ENCODE peak calls at places on chromosomes 13 and 19, in seven cellular contexts. F is lower leg skin, W is progenitor cell of endocrine pancreas, Y is thoracic aorta, U is RWPE1, K is pancreas, S is brain microvascular endothelial cell. H is an unnamed sample.

GRCh38 chr13:103199380-103200088 is 133.3 kb upstream of the SLC10A2 start:
- DNase-seq in F (no peak), W (no peak), Y (no peak), U (no peak), K (no peak), S (no peak), H (no peak)

GRCh38 chr13:23655321-23655720 is 85.1 kb downstream of the TNFRSF19 start:
- DNase-seq in F (no peak), W (no peak), Y (no peak), U (no peak), K (no peak), S (no peak), H (no peak)

GRCh38 chr19:1019980-1020867 is 699 bp downstream of the TMEM259 start:
- DNase-seq in F (no peak), W (no peak), Y (no peak), U (no peak), K (no peak), S (no peak), H (no peak)

GRCh38 chr19:18798384-18799352 is 7.6 kb upstream of the COMP start:
- DNase-seq in F (no peak), W (peak; percentile 75), Y (no peak), U (no peak), K (no peak), S (no peak), H (no peak)

GRCh38 chr19:53916004-53916403 is 6.9 kb downstream of the CACNG7 start:
- DNase-seq in F (no peak), W (no peak), Y (no peak), U (no peak), K (no peak), S (no peak), H (no peak)

GRCh38 chr13:57633141-57633949 is 1.8 kb downstream of the PCDH17 start:
- DNase-seq in F (no peak), W (peak; percentile 52), Y (no peak), U (no peak), K (peak; percentile 59), S (no peak), H (no peak)

GRCh38 chr19:29836409-29836825 is 24.6 kb downstream of the CCNE1 start:
- DNase-seq in F (no peak), W (no peak), Y (no peak), U (no peak), K (no peak), S (no peak), H (no peak)

GRCh38 chr19:33686246-33686645 is 64.5 kb downstream of the CHST8 start:
- DNase-seq in F (no peak), W (no peak), Y (no peak), U (no peak), K (no peak), S (no peak), H (no peak)

GRCh38 chr13:73738626-73739025 is 395.6 kb downstream of the KLF12 start:
- DNase-seq in F (no peak), W (no peak), Y (no peak), U (no peak), K (no peak), S (no peak), H (no peak)

GRCh38 chr19:3699071-3699740 is 1.1 kb downstream of the PIP5K1C start:
- DNase-seq in F (peak; percentile 49), W (no peak), Y (no peak), U (no peak), K (peak; percentile 30), S (no peak), H (no peak)

GRCh38 chr19:17834350-17835181 is 13.2 kb downstream of the JAK3 start:
- DNase-seq in F (no peak), W (no peak), Y (no peak), U (no peak), K (no peak), S (no peak), H (no peak)

GRCh38 chr13:98273824-98274786 is 97.0 kb upstream of the RNF113B start:
- DNase-seq in F (no peak), W (no peak), Y (no peak), U (no peak), K (no peak), S (no peak), H (no peak)

GRCh38 chr13:36345438-36346221 is 564 bp downstream of the SPART start:
- DNase-seq in F (peak; percentile 84), W (peak; percentile 32), Y (peak; percentile 40), U (peak; percentile 58), K (peak; percentile 40), S (peak; percentile 86), H (peak; percentile 42)

GRCh38 chr19:39212377-39212742 is 8.3 kb upstream of the SYCN start:
- DNase-seq in F (no peak), W (no peak), Y (no peak), U (no peak), K (no peak), S (peak; percentile 12), H (no peak)

GRCh38 chr13:84917252-84917878 is 881.9 kb downstream of the SLITRK6 start:
- DNase-seq in F (no peak), W (no peak), Y (no peak), U (peak; percentile 12), K (no peak), S (no peak), H (no peak)

GRCh38 chr19:10751109-10751972 is 33.5 kb downstream of the DNM2 start:
- DNase-seq in F (no peak), W (no peak), Y (no peak), U (peak; percentile 17), K (no peak), S (no peak), H (no peak)

GRCh38 chr19:30341646-30342201 is 30.5 kb upstream of the ZNF536 start:
- DNase-seq in F (no peak), W (no peak), Y (no peak), U (no peak), K (no peak), S (no peak), H (no peak)

GRCh38 chr13:113765241-113765910 is 6.3 kb downstream of the TMEM255B start:
- DNase-seq in F (no peak), W (no peak), Y (no peak), U (no peak), K (no peak), S (no peak), H (no peak)

GRCh38 chr19:1247747-1248453 is 483 bp upstream of the MIDN start:
- DNase-seq in F (peak; percentile 57), W (no peak), Y (no peak), U (no peak), K (peak; percentile 81), S (peak; percentile 42), H (no peak)

GRCh38 chr19:35059799-35060091 is 18.2 kb downstream of the HPN start:
- DNase-seq in F (no peak), W (no peak), Y (no peak), U (no peak), K (no peak), S (no peak), H (no peak)

GRCh38 chr19:11657307-11657706 is 60.0 kb downstream of the ZNF627 start:
- DNase-seq in F (no peak), W (no peak), Y (no peak), U (no peak), K (no peak), S (no peak), H (no peak)

GRCh38 chr19:4327252-4327876 is 11.3 kb downstream of the STAP2 start:
- DNase-seq in F (no peak), W (peak; percentile 56), Y (no peak), U (no peak), K (peak; percentile 82), S (peak; percentile 82), H (peak; percentile 62)

GRCh38 chr13:110869231-110869804 is 45.6 kb downstream of the ANKRD10 start:
- DNase-seq in F (no peak), W (no peak), Y (no peak), U (no peak), K (no peak), S (no peak), H (no peak)

GRCh38 chr13:45105895-45106294 is 14.4 kb upstream of the GTF2F2 start:
- DNase-seq in F (no peak), W (no peak), Y (no peak), U (no peak), K (no peak), S (no peak), H (no peak)

GRCh38 chr19:1295169-1296012 is 9.7 kb downstream of the EFNA2 start:
- DNase-seq in F (no peak), W (no peak), Y (no peak), U (peak; percentile 81), K (no peak), S (no peak), H (no peak)

GRCh38 chr19:17076539-17076919 is 952 bp downstream of the MYO9B start:
- DNase-seq in F (no peak), W (no peak), Y (no peak), U (peak; percentile 40), K (no peak), S (no peak), H (no peak)

GRCh38 chr19:16497837-16498236 is 1.6 kb downstream of the C19orf44 start:
- DNase-seq in F (no peak), W (no peak), Y (no peak), U (no peak), K (no peak), S (no peak), H (no peak)

DNA sequence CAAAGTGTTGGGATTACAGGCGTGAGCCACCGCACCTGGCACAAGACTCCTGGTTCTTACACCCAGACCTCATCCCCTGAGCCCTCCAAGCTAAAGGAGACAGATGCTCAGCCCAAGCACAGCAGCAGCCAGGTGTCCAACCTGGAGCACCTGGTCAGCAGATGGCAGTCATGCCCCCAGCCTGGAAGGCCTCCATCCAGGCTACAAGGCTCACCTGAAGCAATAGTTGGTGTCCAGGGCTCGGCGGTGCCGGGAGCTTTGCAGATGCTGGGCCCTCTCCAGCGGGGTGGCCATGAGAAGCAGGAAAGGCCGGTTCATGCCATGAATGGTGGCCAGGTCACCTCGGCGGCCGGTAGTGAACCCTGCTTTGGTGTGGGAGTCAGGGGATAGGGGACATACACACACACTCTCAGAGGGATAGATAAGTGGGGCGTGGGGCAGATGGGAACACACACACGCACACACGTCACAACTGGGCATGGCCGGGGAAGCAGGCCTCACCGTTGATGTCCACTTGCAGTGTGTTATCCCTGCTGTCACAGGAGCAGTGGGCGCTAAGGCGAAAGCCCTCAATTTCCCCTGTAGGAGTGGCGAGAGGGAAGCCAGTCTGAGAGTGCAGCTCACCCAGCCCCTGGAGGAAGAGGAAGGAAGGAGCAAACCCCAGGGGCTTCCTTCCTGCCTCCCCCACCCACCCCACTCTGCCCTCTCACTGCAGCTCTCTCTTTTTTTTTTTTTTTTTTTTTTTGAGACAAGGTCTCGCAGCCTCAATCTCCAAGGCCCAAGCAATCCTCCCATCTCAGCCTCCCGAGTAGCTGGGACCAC is 11.8 kb downstream of the TGFB1 start:
- DNase-seq in F (no peak), W (no peak), Y (no peak), U (no peak), K (peak; percentile 58), S (no peak), H (no peak)
- TF ChIP-seq CTCF in F (no peak), W (no peak), Y (no peak), U (no peak), K (no peak), S (no peak), H (no peak)

GRCh38 chr13:54733639-54734038 is 1705.0 kb downstream of the OLFM4 start:
- DNase-seq in F (no peak), W (no peak), Y (no peak), U (peak; percentile 6), K (no peak), S (no peak), H (no peak)
- TF ChIP-seq CTCF in F (no peak), W (peak; percentile 35), Y (no peak), U (no peak), K (no peak), S (no peak), H (no peak)

GRCh38 chr13:54029226-54029625 is 1000.6 kb downstream of the OLFM4 start:
- DNase-seq in F (no peak), W (no peak), Y (no peak), U (peak; percentile 41), K (no peak), S (no peak), H (no peak)
- TF ChIP-seq CTCF in F (no peak), W (no peak), Y (no peak), U (no peak), K (no peak), S (no peak), H (no peak)

GRCh38 chr13:29674532-29674931 is 79.0 kb upstream of the SLC7A1 start:
- DNase-seq in F (no peak), W (no peak), Y (no peak), U (peak; percentile 38), K (no peak), S (no peak), H (no peak)
- TF ChIP-seq CTCF in F (no peak), W (no peak), Y (no peak), U (no peak), K (no peak), S (no peak), H (no peak)

H was measured in omental fat pad.